ENCODE peak calls at places on chromosomes 7 and 10, in ten cellular contexts. G is kidney, K is WERI-Rb-1, X is heart right ventricle, J is cardiac muscle cell, Z is LNCaP clone FGC, W is A549, I is lower leg skin, D is MCF 10A, O is adrenal gland. N is an unnamed sample.

GRCh38 chr10:66833023-66833422 is 92.8 kb upstream of the LRRTM3 start:
- DNase-seq in J (no peak), Z (no peak), K (peak), O (no peak), G (no peak), W (no peak), X (no peak), D (no peak), I (no peak), N (no peak)

GRCh38 chr10:3186365-3186764 is 13.8 kb upstream of the PITRM1 start:
- DNase-seq in K (no peak), Z (no peak), G (no peak), I (no peak), O (no peak), J (no peak), D (no peak), X (no peak), W (no peak), N (no peak)

GRCh38 chr10:125064681-125065492 is 95.5 kb downstream of the CTBP2 start:
- DNase-seq in Z (peak), I (no peak), O (no peak), X (no peak), G (peak), J (no peak), D (peak), W (no peak), K (no peak), N (peak)

GRCh38 chr10:72107325-72108003 is 19.1 kb upstream of the SPOCK2 start:
- DNase-seq in X (no peak), G (no peak), J (no peak), W (peak), K (no peak), I (no peak), O (no peak), D (peak), Z (no peak), N (no peak)

GRCh38 chr7:117837841-117838240 is 35.4 kb downstream of the CTTNBP2 start:
- DNase-seq in D (no peak), I (no peak), O (no peak), X (no peak), G (no peak), W (no peak), K (no peak), Z (peak), J (no peak), N (no peak)

GRCh38 chr10:8071006-8071405 is 16.5 kb downstream of the GATA3 start:
- DNase-seq in D (peak), J (no peak), X (no peak), K (no peak), G (no peak), Z (no peak), O (no peak), I (no peak), W (no peak), N (no peak)

GRCh38 chr10:12418725-12419278 is 69.5 kb downstream of the CAMK1D start:
- DNase-seq in Z (no peak), I (no peak), D (no peak), O (no peak), J (no peak), G (no peak), W (no peak), X (no peak), K (no peak), N (no peak)

GRCh38 chr10:13348216-13349017 is at the start of gene SEPHS1:
- DNase-seq in Z (no peak), K (peak), O (peak), G (peak), X (peak), J (peak), D (peak), I (peak), W (peak), N (peak)

GRCh38 chr7:44983742-44984477 is 5.1 kb upstream of the MYO1G start:
- DNase-seq in J (no peak), G (peak), K (no peak), Z (no peak), X (no peak), D (no peak), W (no peak), I (no peak), O (no peak), N (no peak)

GRCh38 chr7:88344956-88345832 is 38.5 kb upstream of the STEAP4 start:
- DNase-seq in G (no peak), W (peak), I (no peak), D (peak), O (peak), J (peak), K (peak), X (peak), Z (no peak), N (peak)

GRCh38 chr10:76185476-76186255 is 754.2 kb downstream of the LRMDA start:
- DNase-seq in I (no peak), K (no peak), X (no peak), Z (no peak), D (no peak), W (no peak), J (no peak), G (no peak), O (no peak), N (no peak)

GRCh38 chr7:8217200-8218068 is 44.5 kb downstream of the ICA1 start:
- DNase-seq in K (no peak), G (no peak), W (peak), D (peak), J (peak), I (no peak), X (peak), O (no peak), Z (peak), N (peak)

GRCh38 chr10:5576780-5577472 is 52.2 kb downstream of the CALML3 start:
- DNase-seq in I (no peak), W (no peak), J (no peak), G (peak), Z (no peak), X (no peak), K (no peak), O (no peak), D (no peak), N (no peak)

GRCh38 chr10:96513686-96514551 is at the start of gene TLL2:
- DNase-seq in J (peak), K (peak), D (peak), Z (peak), W (peak), G (peak), O (peak), X (peak), I (peak), N (peak)

GRCh38 chr10:79024716-79025112 is 44.1 kb upstream of the ZMIZ1 start:
- DNase-seq in D (no peak), Z (no peak), X (no peak), G (peak), O (peak), I (peak), K (no peak), J (no peak), W (no peak), N (no peak)

GRCh38 chr10:6185039-6185716 is 17.6 kb upstream of the PFKFB3 start:
- DNase-seq in K (peak), D (no peak), O (peak), W (no peak), X (no peak), Z (no peak), G (peak), J (no peak), I (no peak), N (no peak)

GRCh38 chr7:84302949-84303348 is 108.4 kb upstream of the SEMA3A start:
- DNase-seq in K (no peak), D (peak), I (no peak), W (no peak), Z (no peak), G (no peak), J (no peak), O (no peak), X (no peak), N (no peak)

GRCh38 chr10:28722065-28722803 is 44.9 kb downstream of the BAMBI start:
- DNase-seq in G (peak), O (peak), D (no peak), K (peak), I (no peak), Z (no peak), W (peak), X (peak), J (peak), N (peak)

GRCh38 chr7:158228131-158228530 is 359.5 kb downstream of the PTPRN2 start:
- DNase-seq in J (no peak), Z (no peak), W (no peak), K (no peak), G (no peak), O (no peak), D (no peak), X (no peak), I (no peak), N (no peak)
- TF ChIP-seq CTCF in J (no peak), Z (peak), W (no peak), K (no peak), G (no peak), O (no peak), D (no peak), X (no peak), I (no peak), N (no peak)

GRCh38 chr7:99384523-99384922 is 10.0 kb downstream of the ARPC1B start:
- DNase-seq in K (no peak), G (no peak), W (no peak), D (no peak), Z (no peak), J (no peak), O (no peak), I (no peak), X (no peak), N (no peak)

GRCh38 chr7:99387912-99388311 is 13.4 kb downstream of the ARPC1B start:
- DNase-seq in G (peak), K (no peak), D (no peak), J (no peak), W (no peak), X (no peak), Z (no peak), O (no peak), I (no peak), N (no peak)

GRCh38 chr7:99383791-99384370 is 9.4 kb downstream of the ARPC1B start:
- DNase-seq in W (no peak), G (no peak), K (no peak), O (no peak), Z (no peak), J (no peak), D (no peak), X (no peak), I (no peak), N (no peak)

GRCh38 chr7:99385564-99385963 is 11.0 kb downstream of the ARPC1B start:
- DNase-seq in G (peak), X (no peak), J (no peak), I (no peak), Z (no peak), W (no peak), D (no peak), O (no peak), K (no peak), N (no peak)

DNA sequence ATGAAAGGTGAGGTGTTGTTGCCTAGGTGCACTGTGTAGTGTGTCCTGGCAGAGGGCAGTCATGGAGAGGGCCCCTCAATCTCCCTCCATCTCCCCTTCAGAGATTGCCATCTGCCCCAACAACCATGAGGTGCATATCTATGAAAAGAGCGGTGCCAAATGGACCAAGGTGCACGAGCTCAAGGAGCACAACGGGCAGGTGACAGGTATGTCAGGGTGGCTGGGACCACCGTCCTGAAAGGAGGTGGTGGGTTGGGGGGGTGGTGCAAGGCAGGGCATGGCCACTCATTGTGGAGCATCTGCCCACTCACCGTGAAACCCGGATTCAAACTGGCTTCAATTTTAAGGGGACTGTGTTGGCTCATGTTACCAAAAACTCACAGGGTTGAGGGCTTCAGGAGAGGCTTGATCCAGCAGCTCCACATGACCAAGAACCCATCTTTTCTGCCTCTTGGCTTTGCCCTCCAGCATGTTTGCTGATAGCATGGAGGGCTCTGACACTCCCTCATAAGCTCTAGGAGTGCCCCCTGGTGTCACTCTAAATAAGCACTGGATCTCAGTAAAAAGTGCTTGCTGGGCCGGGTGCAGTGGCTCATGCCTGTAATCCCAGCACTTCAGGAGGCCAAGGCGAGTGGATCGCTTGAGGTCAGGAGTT is 12.2 kb downstream of the ARPC1B start:
- DNase-seq in K (peak), G (peak), I (no peak), O (no peak), J (no peak), Z (no peak), X (no peak), D (peak), W (no peak), N (peak)
- TF ChIP-seq CTCF in K (peak), G (no peak), I (no peak), O (no peak), J (peak), Z (no peak), X (peak), D (peak), W (peak), N (peak)

DNA sequence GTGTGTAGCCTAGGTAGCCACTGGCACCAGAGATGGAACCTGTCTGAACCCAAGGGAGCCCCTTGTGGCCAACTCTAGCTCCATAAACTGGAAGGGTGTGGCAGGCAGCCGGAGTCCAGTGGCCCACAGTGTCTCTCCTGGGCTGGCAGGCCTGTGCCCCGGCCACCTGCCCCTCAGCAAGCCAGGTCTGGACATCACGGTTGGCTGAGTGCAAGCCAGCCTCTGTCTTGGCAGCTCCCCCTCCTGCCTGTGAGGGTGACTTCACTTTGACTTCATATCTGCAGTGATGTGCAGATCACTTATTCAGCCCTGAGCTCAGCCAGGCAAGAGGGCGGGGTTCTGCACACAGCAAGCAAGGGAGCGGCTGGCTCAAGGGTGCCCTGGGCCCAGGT is 1.3 kb upstream of the RET start:
- DNase-seq in J (no peak), K (peak), D (no peak), Z (no peak), X (no peak), I (no peak), O (no peak), W (peak), G (peak), N (no peak)
- TF ChIP-seq CTCF in J (peak), K (peak), D (no peak), Z (peak), X (no peak), I (no peak), O (peak), W (peak), G (no peak), N (peak)

GRCh38 chr7:130793855-130794618 is 60.0 kb upstream of the KLF14 start:
- DNase-seq in K (no peak), O (no peak), J (no peak), D (peak), W (no peak), X (no peak), G (no peak), Z (no peak), I (no peak), N (peak)
- TF ChIP-seq CTCF in K (no peak), O (no peak), J (no peak), D (no peak), W (no peak), X (no peak), G (no peak), Z (no peak), I (no peak), N (peak)

GRCh38 chr7:95205821-95206220 is 118.5 kb downstream of the PON1 start:
- DNase-seq in K (no peak), G (no peak), O (no peak), Z (no peak), W (no peak), J (no peak), D (peak), X (no peak), I (no peak), N (peak)

GRCh38 chr7:95201718-95202117 is 122.6 kb downstream of the PON1 start:
- DNase-seq in I (no peak), J (no peak), G (no peak), O (no peak), Z (no peak), D (no peak), W (no peak), X (no peak), K (no peak), N (no peak)

GRCh38 chr7:95204618-95205017 is 119.7 kb downstream of the PON1 start:
- DNase-seq in O (no peak), G (no peak), K (no peak), W (no peak), D (no peak), X (no peak), Z (no peak), I (no peak), J (no peak), N (no peak)

GRCh38 chr7:95198891-95199290 is 125.4 kb downstream of the PON1 start:
- DNase-seq in D (no peak), Z (no peak), J (no peak), O (no peak), K (no peak), I (no peak), X (no peak), W (no peak), G (no peak), N (no peak)

DNA sequence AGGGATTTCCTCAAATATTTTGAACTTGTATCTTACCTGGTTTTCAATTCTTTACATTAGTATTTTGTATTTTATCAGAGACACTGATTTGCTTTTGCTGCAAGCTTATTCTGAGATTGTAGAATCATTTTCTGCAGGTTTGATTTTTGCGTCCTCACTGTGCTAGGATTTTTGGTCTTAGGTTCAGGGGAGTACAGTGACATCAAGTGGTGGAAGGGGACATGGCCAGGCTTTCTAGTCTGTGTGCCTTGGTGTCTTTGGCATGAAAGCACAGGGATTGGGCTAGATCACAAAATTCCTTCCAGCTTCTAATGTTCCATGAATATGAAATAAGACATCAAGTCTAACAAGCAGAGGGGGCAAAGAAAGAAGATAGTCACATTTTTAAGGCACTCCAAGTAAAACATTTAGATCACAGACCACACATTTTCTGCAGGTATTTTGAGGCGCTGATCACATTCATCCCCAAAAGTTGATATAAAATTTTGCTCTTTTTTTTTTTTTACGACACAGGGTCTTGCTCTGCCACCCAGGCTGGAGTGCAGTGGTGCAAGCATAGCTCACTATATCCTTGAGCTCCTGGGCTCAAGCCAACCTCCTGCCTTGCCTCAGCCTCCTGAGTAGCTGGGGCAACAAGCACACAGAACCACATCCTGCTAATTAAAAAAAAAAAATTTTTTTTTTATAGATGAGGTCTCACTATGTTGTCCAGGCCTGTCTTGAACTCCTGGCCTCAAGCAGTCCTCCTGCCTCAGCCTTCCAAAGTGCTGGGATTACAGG is 124.4 kb downstream of the PON1 start:
- DNase-seq in K (peak), O (peak), Z (peak), G (no peak), I (no peak), X (peak), J (peak), W (peak), D (peak), N (peak)
- TF ChIP-seq CTCF in K (peak), O (peak), Z (peak), G (peak), I (no peak), X (peak), J (peak), W (peak), D (peak), N (peak)

DNA sequence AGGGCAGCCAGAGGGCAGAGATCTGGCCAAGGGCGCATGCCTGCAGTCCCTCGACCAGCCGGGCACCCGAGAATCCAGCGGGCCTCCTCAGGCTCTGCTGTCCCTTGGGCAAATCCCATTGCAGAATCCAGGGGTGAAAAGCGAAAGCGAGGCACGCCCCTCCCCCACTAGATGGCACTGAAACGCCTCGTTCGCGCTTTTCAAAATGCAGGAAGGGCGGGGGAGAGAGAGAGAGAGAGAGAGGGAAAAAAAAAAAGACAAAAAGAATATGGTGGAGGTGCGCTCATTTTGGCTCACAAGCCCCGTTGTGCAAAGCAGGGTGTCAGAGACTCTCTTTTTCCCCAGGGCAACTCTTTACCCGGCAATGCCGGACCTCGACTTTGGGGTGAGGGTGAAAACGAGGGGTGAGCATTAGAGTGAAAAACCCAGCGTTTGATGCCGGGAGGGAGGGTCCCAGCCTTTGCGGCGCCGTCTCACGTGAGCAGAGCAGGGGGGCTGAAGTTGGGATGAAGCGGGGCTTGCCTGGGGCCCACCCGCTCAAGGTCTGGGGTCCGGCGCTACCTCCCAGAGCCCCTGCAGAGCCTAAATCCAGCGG is 2.5 kb upstream of the TMEM178B start:
- DNase-seq in I (no peak), K (peak), W (peak), J (peak), G (peak), X (peak), Z (no peak), D (peak), O (peak), N (no peak)
- TF ChIP-seq CTCF in I (no peak), K (peak), W (peak), J (peak), G (peak), X (peak), Z (peak), D (peak), O (peak), N (no peak)